ENCODE peak calls at places on chromosomes 5 and 9, in five cellular contexts. C is endothelial cell of umbilical vein, E is breast epithelium, D is transverse colon, W is K562. N is an unnamed sample.
A peak's percentile ranks its signal among the peaks of the same experiment; 100 is the strongest.

GRCh38 chr5:31711363-31711762 is 72.4 kb downstream of the PDZD2 start:
- DNase-seq in C (no peak), E (no peak), D (no peak), W (no peak), N (no peak)

GRCh38 chr9:78295177-78295575 is 1.7 kb upstream of the PSAT1 start:
- DNase-seq in E (no peak), D (no peak), W (no peak), C (no peak), N (no peak)

GRCh38 chr5:65925094-65925600 is 1.2 kb upstream of the ERBIN start:
- DNase-seq in E (peak; percentile 70), C (peak; percentile 84), W (peak; percentile 39), D (peak; percentile 82), N (peak; percentile 88)

GRCh38 chr5:149651686-149652085 is 70.4 kb downstream of the ARHGEF37 start:
- DNase-seq in E (no peak), W (no peak), C (no peak), D (no peak), N (no peak)

GRCh38 chr5:39759696-39760095 is 334.9 kb upstream of the DAB2 start:
- DNase-seq in W (no peak), E (no peak), C (no peak), D (no peak), N (no peak)

GRCh38 chr5:119382167-119382566 is 26.3 kb downstream of the TNFAIP8 start:
- DNase-seq in W (no peak), D (no peak), C (no peak), E (no peak), N (no peak)

GRCh38 chr5:60744682-60745081 is 44.7 kb upstream of the DEPDC1B start:
- DNase-seq in C (no peak), E (no peak), D (no peak), W (no peak), N (no peak)

GRCh38 chr5:150567031-150567680 is 59.2 kb downstream of the NDST1 start:
- DNase-seq in W (no peak), C (no peak), D (no peak), E (no peak), N (no peak)

GRCh38 chr5:4411664-4412063 is 728.5 kb upstream of the ADAMTS16 start:
- DNase-seq in D (no peak), E (no peak), C (no peak), W (no peak), N (no peak)

GRCh38 chr5:3104446-3105047 is 353.1 kb upstream of the IRX2 start:
- DNase-seq in E (no peak), W (no peak), C (no peak), D (no peak), N (no peak)

GRCh38 chr5:176559683-176560082 is 10.5 kb downstream of the CDHR2 start:
- DNase-seq in E (no peak), C (no peak), D (no peak), W (peak; percentile 46), N (no peak)

GRCh38 chr9:21744874-21745273 is 57.6 kb upstream of the MTAP start:
- DNase-seq in W (no peak), D (no peak), E (no peak), C (no peak), N (no peak)
- H3K27me3 ChIP-seq in W (no peaks in the 10 kb centered on the region), D (no peaks in the 10 kb centered on the region), E (no peaks in the 10 kb centered on the region), C (peaks cover 4% of the 10 kb centered on the region), N (no peaks in the 10 kb centered on the region)

GRCh38 chr9:70413798-70414775 is at the start of gene KLF9:
- DNase-seq in C (peak; percentile 99), D (peak; percentile 95), W (peak; percentile 59), E (peak; percentile 98), N (peak; percentile 98)
- TF ChIP-seq POLR2A in C (no peak), D (peak; percentile 99), W (peak; percentile 86), E (peak; percentile 94), N (peak; percentile 95)

GRCh38 chr5:80933061-80933460 is 27.1 kb upstream of the RASGRF2 start:
- DNase-seq in W (no peak), D (no peak), C (no peak), E (no peak), N (no peak)
- TF ChIP-seq POLR2AphosphoS5 in W (no peak), D (no peak), C (no peak), E (no peak), N (no peak)

DNA sequence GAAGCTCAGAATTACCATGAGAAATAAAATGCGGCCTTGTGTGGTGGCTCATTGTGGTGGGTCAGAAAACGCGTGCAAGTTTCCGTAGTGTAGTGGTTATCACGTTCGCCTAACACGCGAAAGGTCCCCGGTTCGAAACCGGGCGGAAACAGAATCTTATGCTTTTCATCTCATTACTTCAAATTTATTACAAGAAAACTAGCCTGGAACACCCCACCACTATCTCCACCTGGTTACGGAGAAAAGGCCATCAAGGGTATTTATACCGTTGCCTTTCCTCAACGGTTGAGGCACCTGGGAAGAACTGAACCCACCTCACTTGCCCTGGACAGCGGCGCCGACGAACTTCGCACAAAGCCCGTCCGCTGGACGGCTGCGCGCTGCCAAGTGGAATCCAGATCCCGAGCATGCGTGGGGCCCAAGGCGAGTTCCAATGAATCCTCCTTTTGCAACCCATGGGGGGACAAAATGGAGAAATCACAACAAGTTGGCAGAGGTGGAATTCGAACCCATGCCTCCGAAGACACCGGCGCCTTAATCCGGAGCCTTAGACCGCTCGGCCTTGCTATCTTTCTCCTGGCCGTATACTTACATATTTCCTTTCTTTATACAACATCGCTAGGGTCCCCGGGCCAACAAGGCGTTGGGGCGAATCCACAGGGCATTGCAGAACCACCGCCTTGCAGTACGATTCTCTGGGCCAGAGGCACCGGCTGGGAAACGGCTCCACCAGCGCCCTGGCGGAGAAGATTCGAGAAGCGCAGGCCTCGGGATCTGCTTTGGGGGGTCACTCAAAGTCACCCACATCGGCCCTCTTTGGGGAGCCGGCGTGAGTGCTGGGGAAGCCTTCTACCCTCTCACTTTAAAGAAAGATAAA is 16.9 kb downstream of the OR2V2 start:
- DNase-seq in C (no peak), E (no peak), D (no peak), W (no peak), N (no peak)
- H3K27me3 ChIP-seq in C (peaks cover 6% of the 10 kb centered on the region), E (no peaks in the 10 kb centered on the region), D (peaks cover 64% of the 10 kb centered on the region), W (no peaks in the 10 kb centered on the region), N (peaks cover 66% of the 10 kb centered on the region)

GRCh38 chr9:124274738-124275137 is 17.0 kb downstream of the NEK6 start:
- DNase-seq in D (no peak), C (no peak), E (no peak), W (no peak), N (no peak)

GRCh38 chr9:124272979-124273378 is 15.2 kb downstream of the NEK6 start:
- DNase-seq in W (no peak), D (no peak), C (no peak), E (no peak), N (no peak)

GRCh38 chr9:124272118-124272517 is 14.4 kb downstream of the NEK6 start:
- DNase-seq in C (no peak), E (no peak), W (no peak), D (no peak), N (no peak)

GRCh38 chr9:124273428-124274153 is 15.8 kb downstream of the NEK6 start:
- DNase-seq in D (no peak), C (no peak), W (no peak), E (no peak), N (no peak)

GRCh38 chr9:124274228-124274627 is 16.5 kb downstream of the NEK6 start:
- DNase-seq in D (no peak), W (no peak), E (no peak), C (no peak), N (no peak)
- TF ChIP-seq POLR2A in D (no peak), W (no peak), E (no peak), C (no peak), N (no peak)

N was measured in suprapubic skin.